ENCODE peak calls at places on chromosomes 7 and 10, in eight cellular contexts. Y is dorsolateral prefrontal cortex, N is brain microvascular endothelial cell, I is thoracic aorta, X is H9, W is BJ, T is bronchial epithelial cell, G is pancreas. U is an unnamed sample.

GRCh38 chr10:87651801-87652200 is 7.9 kb upstream of the PAPSS2 start:
- DNase-seq in Y (no peak), N (no peak), I (no peak), X (peak), W (no peak), T (no peak), G (no peak), U (no peak)

GRCh38 chr7:158117341-158118222 is 470.0 kb downstream of the PTPRN2 start:
- DNase-seq in Y (no peak), N (no peak), I (no peak), X (no peak), W (no peak), T (no peak), G (no peak), U (no peak)

GRCh38 chr10:22325272-22325947 is 4.5 kb downstream of the BMI1 start:
- DNase-seq in Y (peak), N (no peak), I (no peak), X (peak), W (no peak), T (no peak), G (peak), U (peak)

GRCh38 chr10:13051126-13051694 is 48.8 kb upstream of the OPTN start:
- DNase-seq in Y (no peak), N (no peak), I (no peak), X (no peak), W (no peak), T (no peak), G (no peak), U (no peak)

GRCh38 chr7:74217455-74218342 is 7.9 kb downstream of the LAT2 start:
- DNase-seq in Y (no peak), N (no peak), I (no peak), X (no peak), W (no peak), T (no peak), G (no peak), U (no peak)

GRCh38 chr7:106569500-106569929 is 91.4 kb downstream of the CCDC71L start:
- DNase-seq in Y (no peak), N (no peak), I (no peak), X (no peak), W (no peak), T (no peak), G (no peak), U (no peak)

GRCh38 chr7:46291064-46291463 is 370.0 kb upstream of the IGFBP3 start:
- DNase-seq in Y (no peak), N (peak), I (no peak), X (no peak), W (peak), T (peak), G (no peak), U (peak)

GRCh38 chr7:95199779-95200558 is 124.4 kb downstream of the PON1 start:
- DNase-seq in Y (peak), N (peak), I (no peak), X (no peak), W (no peak), T (peak), G (no peak), U (peak)

GRCh38 chr10:84296071-84296981 is 32.1 kb upstream of the CCSER2 start:
- DNase-seq in Y (peak), N (peak), I (no peak), X (peak), W (no peak), T (no peak), G (no peak), U (no peak)

GRCh38 chr7:2954433-2954853 is 89.2 kb downstream of the CARD11 start:
- DNase-seq in Y (peak), N (no peak), I (no peak), X (no peak), W (no peak), T (no peak), G (no peak), U (no peak)

GRCh38 chr10:124239134-124239533 is 145.7 kb upstream of the CHST15 start:
- DNase-seq in Y (no peak), N (no peak), I (no peak), X (no peak), W (no peak), T (no peak), G (no peak), U (no peak)

GRCh38 chr7:155344618-155345433 is 47.1 kb downstream of the INSIG1 start:
- DNase-seq in Y (peak), N (peak), I (peak), X (peak), W (no peak), T (peak), G (peak), U (peak)

GRCh38 chr7:140060788-140061606 is 1.8 kb downstream of the PARP12 start:
- DNase-seq in Y (no peak), N (peak), I (no peak), X (no peak), W (no peak), T (no peak), G (peak), U (no peak)

GRCh38 chr10:3277566-3277965 is 105.0 kb upstream of the PITRM1 start:
- DNase-seq in Y (no peak), N (no peak), I (no peak), X (no peak), W (no peak), T (no peak), G (no peak), U (no peak)

GRCh38 chr7:139340808-139341057 is 404 bp upstream of the FMC1 start:
- DNase-seq in Y (no peak), N (peak), I (peak), X (no peak), W (no peak), T (no peak), G (no peak), U (no peak)

GRCh38 chr10:72954596-72955569 is at the start of gene PLA2G12B:
- DNase-seq in Y (no peak), N (no peak), I (no peak), X (no peak), W (no peak), T (no peak), G (no peak), U (no peak)
- TF ChIP-seq CTCF in Y (no peak), N (no peak), I (no peak), X (no peak), W (no peak), T (no peak), G (no peak), U (no peak)

GRCh38 chr10:73413528-73414229 is at the start of gene ANXA7:
- DNase-seq in Y (peak), N (peak), I (peak), X (peak), W (peak), T (peak), G (peak), U (peak)
- TF ChIP-seq CTCF in Y (peak), N (no peak), I (peak), X (no peak), W (peak), T (peak), G (no peak), U (no peak)

GRCh38 chr10:11454958-11455566 is 156.4 kb downstream of the USP6NL start:
- DNase-seq in Y (no peak), N (no peak), I (no peak), X (peak), W (no peak), T (no peak), G (no peak), U (no peak)
- TF ChIP-seq CTCF in Y (no peak), N (peak), I (no peak), X (peak), W (peak), T (peak), G (no peak), U (peak)

GRCh38 chr7:27901028-27901760 is 161.2 kb downstream of the TAX1BP1 start:
- DNase-seq in Y (no peak), N (peak), I (no peak), X (no peak), W (no peak), T (peak), G (no peak), U (no peak)
- TF ChIP-seq CTCF in Y (no peak), N (no peak), I (no peak), X (no peak), W (no peak), T (no peak), G (no peak), U (no peak)

GRCh38 chr10:93593749-93594148 is 7.3 kb downstream of the RBP4 start:
- DNase-seq in Y (no peak), N (no peak), I (no peak), X (no peak), W (no peak), T (no peak), G (no peak), U (no peak)
- TF ChIP-seq CTCF in Y (no peak), N (no peak), I (no peak), X (no peak), W (no peak), T (no peak), G (no peak), U (no peak)

DNA sequence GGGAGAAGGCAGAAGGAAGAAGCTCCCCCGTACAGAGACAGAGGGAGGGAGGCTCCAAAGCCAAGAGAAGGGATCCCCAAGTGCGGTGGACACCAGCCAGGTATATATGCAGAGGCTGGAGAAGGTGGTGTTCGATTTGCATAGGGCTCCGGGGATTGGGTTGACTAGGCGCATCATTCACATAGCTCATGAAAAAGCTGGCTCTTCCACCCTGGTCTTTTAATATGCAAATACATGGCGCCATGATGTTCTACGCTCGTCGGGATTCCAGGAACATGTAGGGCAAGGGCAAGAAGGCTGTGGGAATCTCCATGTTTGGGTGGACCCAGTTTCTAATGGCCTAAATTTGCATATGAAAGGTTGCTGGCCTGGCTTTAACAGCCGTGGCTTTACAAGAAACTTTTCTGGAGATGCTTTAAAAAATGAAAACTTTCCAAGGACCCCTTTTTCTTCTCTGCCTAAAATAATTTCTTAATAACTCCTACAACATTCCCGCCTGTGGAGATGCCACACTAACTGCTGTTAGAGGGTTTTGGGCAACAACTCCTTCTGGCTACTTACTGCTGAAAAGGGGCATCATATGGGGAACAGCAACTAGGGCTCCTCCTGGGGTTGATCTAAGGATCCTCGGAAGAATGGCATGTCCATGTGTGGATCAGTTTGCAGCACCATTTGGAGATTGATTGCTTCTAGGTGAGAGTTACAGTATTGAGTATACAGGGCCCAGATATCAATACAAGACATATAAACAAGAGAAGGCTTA is 28.3 kb downstream of the C1GALT1 start:
- DNase-seq in Y (no peak), N (no peak), I (no peak), X (peak), W (no peak), T (no peak), G (no peak), U (no peak)
- TF ChIP-seq CTCF in Y (no peak), N (no peak), I (no peak), X (no peak), W (no peak), T (no peak), G (no peak), U (no peak)